ENCODE peak calls at places on chromosome 13, in ten cellular contexts. One of them, this sample, is unnamed.

GRCh38 chr13:30576528-30576927 is 41.2 kb upstream of the USPL1 start:
- DNase-seq in fibroblast of mammary gland: peak; percentile 58
- DNase-seq in stimulated activated CD4-positive, alpha-beta T cell treated with anti-CD3 and anti-CD28 coated beads, Interleukin-12 subunit alpha, Interleukin-12 subunit beta, amount 100 ng/mL, for 4 hours: peak; percentile 5
- DNase-seq in mucosa of descending colon: no peak
- DNase-seq in HS-27A: no peak
- DNase-seq in ELR: peak; percentile 68
- DNase-seq in CD4-positive, CD25-positive, alpha-beta regulatory T cell: peak; percentile 14
- DNase-seq in CMK: no peak
- DNase-seq in ACHN: peak; percentile 62
- DNase-seq in AG20443: no peak
- DNase-seq in this sample: peak; percentile 67

GRCh38 chr13:46905249-46905648 is 8.4 kb upstream of the HTR2A start:
- DNase-seq in stimulated activated CD4-positive, alpha-beta T cell treated with anti-CD3 and anti-CD28 coated beads, Interleukin-12 subunit alpha, Interleukin-12 subunit beta, amount 100 ng/mL, for 4 hours: no peak
- DNase-seq in CMK: no peak
- DNase-seq in AG20443: no peak
- DNase-seq in mucosa of descending colon: no peak
- DNase-seq in HS-27A: no peak
- DNase-seq in ACHN: no peak
- DNase-seq in CD4-positive, CD25-positive, alpha-beta regulatory T cell: no peak
- DNase-seq in ELR: peak; percentile 49
- DNase-seq in fibroblast of mammary gland: peak; percentile 55
- DNase-seq in this sample: no peak

GRCh38 chr13:57123660-57124059 is 17.1 kb upstream of the PRR20A start:
- DNase-seq in stimulated activated CD4-positive, alpha-beta T cell treated with anti-CD3 and anti-CD28 coated beads, Interleukin-12 subunit alpha, Interleukin-12 subunit beta, amount 100 ng/mL, for 4 hours: no peak
- DNase-seq in fibroblast of mammary gland: no peak
- DNase-seq in ACHN: no peak
- DNase-seq in HS-27A: no peak
- DNase-seq in CMK: no peak
- DNase-seq in mucosa of descending colon: no peak
- DNase-seq in ELR: no peak
- DNase-seq in AG20443: no peak
- DNase-seq in CD4-positive, CD25-positive, alpha-beta regulatory T cell: no peak
- DNase-seq in this sample: no peak

GRCh38 chr13:109743706-109744453 is 42.5 kb downstream of the IRS2 start:
- DNase-seq in CMK: no peak
- DNase-seq in ACHN: peak; percentile 55
- DNase-seq in AG20443: peak; percentile 55
- DNase-seq in CD4-positive, CD25-positive, alpha-beta regulatory T cell: no peak
- DNase-seq in mucosa of descending colon: no peak
- DNase-seq in fibroblast of mammary gland: peak; percentile 63
- DNase-seq in ELR: peak; percentile 87
- DNase-seq in stimulated activated CD4-positive, alpha-beta T cell treated with anti-CD3 and anti-CD28 coated beads, Interleukin-12 subunit alpha, Interleukin-12 subunit beta, amount 100 ng/mL, for 4 hours: no peak
- DNase-seq in HS-27A: peak; percentile 5
- DNase-seq in this sample: peak; percentile 70

GRCh38 chr13:66972659-66973058 is 257.5 kb downstream of the PCDH9 start:
- DNase-seq in ELR: no peak
- DNase-seq in CD4-positive, CD25-positive, alpha-beta regulatory T cell: no peak
- DNase-seq in fibroblast of mammary gland: no peak
- DNase-seq in stimulated activated CD4-positive, alpha-beta T cell treated with anti-CD3 and anti-CD28 coated beads, Interleukin-12 subunit alpha, Interleukin-12 subunit beta, amount 100 ng/mL, for 4 hours: no peak
- DNase-seq in HS-27A: no peak
- DNase-seq in ACHN: no peak
- DNase-seq in AG20443: no peak
- DNase-seq in mucosa of descending colon: no peak
- DNase-seq in CMK: no peak
- DNase-seq in this sample: no peak

GRCh38 chr13:29849071-29849541 is 1.3 kb downstream of the UBL3 start:
- DNase-seq in fibroblast of mammary gland: peak; percentile 39
- DNase-seq in HS-27A: no peak
- DNase-seq in ELR: peak; percentile 68
- DNase-seq in AG20443: no peak
- DNase-seq in stimulated activated CD4-positive, alpha-beta T cell treated with anti-CD3 and anti-CD28 coated beads, Interleukin-12 subunit alpha, Interleukin-12 subunit beta, amount 100 ng/mL, for 4 hours: no peak
- DNase-seq in mucosa of descending colon: peak; percentile 43
- DNase-seq in CMK: no peak
- DNase-seq in CD4-positive, CD25-positive, alpha-beta regulatory T cell: peak; percentile 15
- DNase-seq in ACHN: peak; percentile 35
- DNase-seq in this sample: peak; percentile 17

GRCh38 chr13:42110410-42111155 is 62.1 kb downstream of the DGKH start:
- DNase-seq in ELR: peak; percentile 79
- DNase-seq in fibroblast of mammary gland: peak; percentile 84
- DNase-seq in mucosa of descending colon: no peak
- DNase-seq in CD4-positive, CD25-positive, alpha-beta regulatory T cell: peak; percentile 15
- DNase-seq in ACHN: peak; percentile 73
- DNase-seq in AG20443: peak; percentile 56
- DNase-seq in CMK: no peak
- DNase-seq in HS-27A: peak; percentile 51
- DNase-seq in stimulated activated CD4-positive, alpha-beta T cell treated with anti-CD3 and anti-CD28 coated beads, Interleukin-12 subunit alpha, Interleukin-12 subunit beta, amount 100 ng/mL, for 4 hours: peak; percentile 8
- DNase-seq in this sample: no peak

GRCh38 chr13:67635754-67636153 is 405.6 kb upstream of the PCDH9 start:
- DNase-seq in CMK: no peak
- DNase-seq in fibroblast of mammary gland: peak; percentile 50
- DNase-seq in ELR: peak; percentile 38
- DNase-seq in stimulated activated CD4-positive, alpha-beta T cell treated with anti-CD3 and anti-CD28 coated beads, Interleukin-12 subunit alpha, Interleukin-12 subunit beta, amount 100 ng/mL, for 4 hours: no peak
- DNase-seq in ACHN: no peak
- DNase-seq in mucosa of descending colon: no peak
- DNase-seq in HS-27A: no peak
- DNase-seq in CD4-positive, CD25-positive, alpha-beta regulatory T cell: no peak
- DNase-seq in AG20443: no peak
- DNase-seq in this sample: no peak

GRCh38 chr13:34437873-34438272 is 504.2 kb upstream of the NBEA start:
- DNase-seq in stimulated activated CD4-positive, alpha-beta T cell treated with anti-CD3 and anti-CD28 coated beads, Interleukin-12 subunit alpha, Interleukin-12 subunit beta, amount 100 ng/mL, for 4 hours: no peak
- DNase-seq in ELR: no peak
- DNase-seq in mucosa of descending colon: no peak
- DNase-seq in HS-27A: no peak
- DNase-seq in CMK: no peak
- DNase-seq in CD4-positive, CD25-positive, alpha-beta regulatory T cell: no peak
- DNase-seq in AG20443: no peak
- DNase-seq in fibroblast of mammary gland: no peak
- DNase-seq in ACHN: no peak
- DNase-seq in this sample: no peak

GRCh38 chr13:41802684-41803554 is 158.0 kb downstream of the VWA8 start:
- DNase-seq in CMK: no peak
- DNase-seq in ELR: peak; percentile 92
- DNase-seq in mucosa of descending colon: no peak
- DNase-seq in CD4-positive, CD25-positive, alpha-beta regulatory T cell: no peak
- DNase-seq in ACHN: no peak
- DNase-seq in stimulated activated CD4-positive, alpha-beta T cell treated with anti-CD3 and anti-CD28 coated beads, Interleukin-12 subunit alpha, Interleukin-12 subunit beta, amount 100 ng/mL, for 4 hours: peak; percentile 6
- DNase-seq in AG20443: peak; percentile 37
- DNase-seq in HS-27A: no peak
- DNase-seq in fibroblast of mammary gland: peak; percentile 86
- DNase-seq in this sample: no peak

GRCh38 chr13:108780706-108781105 is 151.3 kb downstream of the MYO16 start:
- DNase-seq in HS-27A: no peak
- DNase-seq in ELR: no peak
- DNase-seq in stimulated activated CD4-positive, alpha-beta T cell treated with anti-CD3 and anti-CD28 coated beads, Interleukin-12 subunit alpha, Interleukin-12 subunit beta, amount 100 ng/mL, for 4 hours: no peak
- DNase-seq in CD4-positive, CD25-positive, alpha-beta regulatory T cell: no peak
- DNase-seq in ACHN: no peak
- DNase-seq in CMK: no peak
- DNase-seq in mucosa of descending colon: no peak
- DNase-seq in AG20443: no peak
- DNase-seq in fibroblast of mammary gland: no peak
- DNase-seq in this sample: no peak

GRCh38 chr13:98223741-98224140 is 46.7 kb upstream of the RNF113B start:
- DNase-seq in ACHN: no peak
- DNase-seq in stimulated activated CD4-positive, alpha-beta T cell treated with anti-CD3 and anti-CD28 coated beads, Interleukin-12 subunit alpha, Interleukin-12 subunit beta, amount 100 ng/mL, for 4 hours: no peak
- DNase-seq in HS-27A: no peak
- DNase-seq in fibroblast of mammary gland: no peak
- DNase-seq in AG20443: no peak
- DNase-seq in mucosa of descending colon: no peak
- DNase-seq in CMK: no peak
- DNase-seq in CD4-positive, CD25-positive, alpha-beta regulatory T cell: no peak
- DNase-seq in ELR: no peak
- DNase-seq in this sample: no peak

GRCh38 chr13:28316841-28317240 is 178.1 kb downstream of the FLT1 start:
- DNase-seq in CMK: no peak
- DNase-seq in fibroblast of mammary gland: no peak
- DNase-seq in ELR: no peak
- DNase-seq in mucosa of descending colon: no peak
- DNase-seq in CD4-positive, CD25-positive, alpha-beta regulatory T cell: no peak
- DNase-seq in stimulated activated CD4-positive, alpha-beta T cell treated with anti-CD3 and anti-CD28 coated beads, Interleukin-12 subunit alpha, Interleukin-12 subunit beta, amount 100 ng/mL, for 4 hours: no peak
- DNase-seq in ACHN: no peak
- DNase-seq in HS-27A: no peak
- DNase-seq in AG20443: no peak
- DNase-seq in this sample: no peak

GRCh38 chr13:77548594-77548993 is 13.1 kb downstream of the SCEL start:
- DNase-seq in HS-27A: no peak
- DNase-seq in AG20443: no peak
- DNase-seq in CMK: no peak
- DNase-seq in ELR: no peak
- DNase-seq in CD4-positive, CD25-positive, alpha-beta regulatory T cell: no peak
- DNase-seq in ACHN: no peak
- DNase-seq in stimulated activated CD4-positive, alpha-beta T cell treated with anti-CD3 and anti-CD28 coated beads, Interleukin-12 subunit alpha, Interleukin-12 subunit beta, amount 100 ng/mL, for 4 hours: no peak
- DNase-seq in fibroblast of mammary gland: no peak
- DNase-seq in mucosa of descending colon: no peak
- DNase-seq in this sample: no peak

GRCh38 chr13:76882431-76882830 is 3.8 kb downstream of the KCTD12 start:
- DNase-seq in CD4-positive, CD25-positive, alpha-beta regulatory T cell: no peak
- DNase-seq in AG20443: peak; percentile 43
- DNase-seq in ACHN: no peak
- DNase-seq in CMK: no peak
- DNase-seq in fibroblast of mammary gland: peak; percentile 87
- DNase-seq in mucosa of descending colon: no peak
- DNase-seq in HS-27A: no peak
- DNase-seq in ELR: no peak
- DNase-seq in stimulated activated CD4-positive, alpha-beta T cell treated with anti-CD3 and anti-CD28 coated beads, Interleukin-12 subunit alpha, Interleukin-12 subunit beta, amount 100 ng/mL, for 4 hours: no peak
- DNase-seq in this sample: no peak

GRCh38 chr13:50375792-50376191 is 360.5 kb downstream of the KCNRG start:
- DNase-seq in AG20443: peak; percentile 73
- DNase-seq in CD4-positive, CD25-positive, alpha-beta regulatory T cell: no peak
- DNase-seq in CMK: no peak
- DNase-seq in HS-27A: peak; percentile 20
- DNase-seq in ELR: peak; percentile 58
- DNase-seq in mucosa of descending colon: no peak
- DNase-seq in fibroblast of mammary gland: peak; percentile 60
- DNase-seq in ACHN: peak; percentile 76
- DNase-seq in stimulated activated CD4-positive, alpha-beta T cell treated with anti-CD3 and anti-CD28 coated beads, Interleukin-12 subunit alpha, Interleukin-12 subunit beta, amount 100 ng/mL, for 4 hours: no peak
- DNase-seq in this sample: no peak

GRCh38 chr13:30862707-30863106 is 43.4 kb upstream of the MEDAG start:
- DNase-seq in ACHN: no peak
- DNase-seq in HS-27A: no peak
- DNase-seq in ELR: no peak
- DNase-seq in fibroblast of mammary gland: no peak
- DNase-seq in stimulated activated CD4-positive, alpha-beta T cell treated with anti-CD3 and anti-CD28 coated beads, Interleukin-12 subunit alpha, Interleukin-12 subunit beta, amount 100 ng/mL, for 4 hours: no peak
- DNase-seq in CMK: no peak
- DNase-seq in mucosa of descending colon: peak; percentile 38
- DNase-seq in AG20443: no peak
- DNase-seq in CD4-positive, CD25-positive, alpha-beta regulatory T cell: no peak
- DNase-seq in this sample: no peak

GRCh38 chr13:30805132-30805537 is 69.8 kb downstream of the ALOX5AP start:
- DNase-seq in HS-27A: no peak
- DNase-seq in AG20443: no peak
- DNase-seq in fibroblast of mammary gland: no peak
- DNase-seq in ELR: no peak
- DNase-seq in CD4-positive, CD25-positive, alpha-beta regulatory T cell: no peak
- DNase-seq in CMK: no peak
- DNase-seq in mucosa of descending colon: no peak
- DNase-seq in ACHN: no peak
- DNase-seq in stimulated activated CD4-positive, alpha-beta T cell treated with anti-CD3 and anti-CD28 coated beads, Interleukin-12 subunit alpha, Interleukin-12 subunit beta, amount 100 ng/mL, for 4 hours: no peak
- DNase-seq in this sample: no peak

GRCh38 chr13:21256351-21256761 is 79.9 kb downstream of the MRPL57 start:
- DNase-seq in HS-27A: no peak
- DNase-seq in CMK: no peak
- DNase-seq in mucosa of descending colon: no peak
- DNase-seq in stimulated activated CD4-positive, alpha-beta T cell treated with anti-CD3 and anti-CD28 coated beads, Interleukin-12 subunit alpha, Interleukin-12 subunit beta, amount 100 ng/mL, for 4 hours: no peak
- DNase-seq in CD4-positive, CD25-positive, alpha-beta regulatory T cell: no peak
- DNase-seq in fibroblast of mammary gland: no peak
- DNase-seq in ACHN: no peak
- DNase-seq in ELR: no peak
- DNase-seq in AG20443: no peak
- DNase-seq in this sample: no peak

GRCh38 chr13:43397110-43397509 is 373.7 kb downstream of the DNAJC15 start:
- DNase-seq in HS-27A: no peak
- DNase-seq in fibroblast of mammary gland: peak; percentile 85
- DNase-seq in ACHN: no peak
- DNase-seq in CMK: no peak
- DNase-seq in ELR: peak; percentile 7
- DNase-seq in mucosa of descending colon: no peak
- DNase-seq in AG20443: peak; percentile 49
- DNase-seq in stimulated activated CD4-positive, alpha-beta T cell treated with anti-CD3 and anti-CD28 coated beads, Interleukin-12 subunit alpha, Interleukin-12 subunit beta, amount 100 ng/mL, for 4 hours: no peak
- DNase-seq in CD4-positive, CD25-positive, alpha-beta regulatory T cell: no peak
- DNase-seq in this sample: no peak

GRCh38 chr13:71327266-71327665 is 539.7 kb downstream of the DACH1 start:
- DNase-seq in CD4-positive, CD25-positive, alpha-beta regulatory T cell: no peak
- DNase-seq in HS-27A: no peak
- DNase-seq in AG20443: no peak
- DNase-seq in ACHN: no peak
- DNase-seq in ELR: no peak
- DNase-seq in CMK: no peak
- DNase-seq in mucosa of descending colon: no peak
- DNase-seq in stimulated activated CD4-positive, alpha-beta T cell treated with anti-CD3 and anti-CD28 coated beads, Interleukin-12 subunit alpha, Interleukin-12 subunit beta, amount 100 ng/mL, for 4 hours: no peak
- DNase-seq in fibroblast of mammary gland: no peak
- DNase-seq in this sample: no peak

GRCh38 chr13:98147521-98147920 is 4.6 kb downstream of the FARP1 start:
- DNase-seq in AG20443: no peak
- DNase-seq in ELR: peak; percentile 35
- DNase-seq in CD4-positive, CD25-positive, alpha-beta regulatory T cell: no peak
- DNase-seq in HS-27A: no peak
- DNase-seq in mucosa of descending colon: no peak
- DNase-seq in CMK: no peak
- DNase-seq in ACHN: peak; percentile 23
- DNase-seq in fibroblast of mammary gland: no peak
- DNase-seq in stimulated activated CD4-positive, alpha-beta T cell treated with anti-CD3 and anti-CD28 coated beads, Interleukin-12 subunit alpha, Interleukin-12 subunit beta, amount 100 ng/mL, for 4 hours: no peak
- DNase-seq in this sample: no peak

GRCh38 chr13:21012841-21013681 is 48.3 kb downstream of the LATS2 start:
- DNase-seq in fibroblast of mammary gland: no peak
- DNase-seq in mucosa of descending colon: no peak
- DNase-seq in HS-27A: no peak
- DNase-seq in AG20443: no peak
- DNase-seq in ELR: no peak
- DNase-seq in CMK: no peak
- DNase-seq in ACHN: no peak
- DNase-seq in stimulated activated CD4-positive, alpha-beta T cell treated with anti-CD3 and anti-CD28 coated beads, Interleukin-12 subunit alpha, Interleukin-12 subunit beta, amount 100 ng/mL, for 4 hours: no peak
- DNase-seq in CD4-positive, CD25-positive, alpha-beta regulatory T cell: no peak
- DNase-seq in this sample: no peak

GRCh38 chr13:45333973-45334922 is 6.7 kb downstream of the TPT1 start:
- DNase-seq in CD4-positive, CD25-positive, alpha-beta regulatory T cell: peak; percentile 30
- DNase-seq in stimulated activated CD4-positive, alpha-beta T cell treated with anti-CD3 and anti-CD28 coated beads, Interleukin-12 subunit alpha, Interleukin-12 subunit beta, amount 100 ng/mL, for 4 hours: no peak
- DNase-seq in ELR: peak; percentile 63
- DNase-seq in HS-27A: no peak
- DNase-seq in CMK: peak; percentile 41
- DNase-seq in mucosa of descending colon: no peak
- DNase-seq in fibroblast of mammary gland: peak; percentile 62
- DNase-seq in AG20443: no peak
- DNase-seq in ACHN: no peak
- DNase-seq in this sample: peak; percentile 33

GRCh38 chr13:62300021-62300420 is 884.4 kb upstream of the PCDH20 start:
- DNase-seq in AG20443: no peak
- DNase-seq in CD4-positive, CD25-positive, alpha-beta regulatory T cell: no peak
- DNase-seq in fibroblast of mammary gland: no peak
- DNase-seq in CMK: no peak
- DNase-seq in ACHN: no peak
- DNase-seq in mucosa of descending colon: no peak
- DNase-seq in ELR: no peak
- DNase-seq in stimulated activated CD4-positive, alpha-beta T cell treated with anti-CD3 and anti-CD28 coated beads, Interleukin-12 subunit alpha, Interleukin-12 subunit beta, amount 100 ng/mL, for 4 hours: no peak
- DNase-seq in HS-27A: no peak
- DNase-seq in this sample: no peak

GRCh38 chr13:24032252-24032651 is 128.3 kb upstream of the SPATA13 start:
- DNase-seq in stimulated activated CD4-positive, alpha-beta T cell treated with anti-CD3 and anti-CD28 coated beads, Interleukin-12 subunit alpha, Interleukin-12 subunit beta, amount 100 ng/mL, for 4 hours: no peak
- DNase-seq in ELR: no peak
- DNase-seq in mucosa of descending colon: no peak
- DNase-seq in AG20443: peak; percentile 52
- DNase-seq in fibroblast of mammary gland: peak; percentile 86
- DNase-seq in CMK: no peak
- DNase-seq in CD4-positive, CD25-positive, alpha-beta regulatory T cell: no peak
- DNase-seq in ACHN: no peak
- DNase-seq in HS-27A: no peak
- DNase-seq in this sample: no peak

GRCh38 chr13:41960195-41960699 is 662 bp downstream of the VWA8 start:
- DNase-seq in CD4-positive, CD25-positive, alpha-beta regulatory T cell: no peak
- DNase-seq in CMK: no peak
- DNase-seq in HS-27A: peak; percentile 14
- DNase-seq in stimulated activated CD4-positive, alpha-beta T cell treated with anti-CD3 and anti-CD28 coated beads, Interleukin-12 subunit alpha, Interleukin-12 subunit beta, amount 100 ng/mL, for 4 hours: no peak
- DNase-seq in mucosa of descending colon: no peak
- DNase-seq in AG20443: peak; percentile 51
- DNase-seq in fibroblast of mammary gland: peak; percentile 53
- DNase-seq in ACHN: peak; percentile 32
- DNase-seq in ELR: peak; percentile 69
- DNase-seq in this sample: no peak

GRCh38 chr13:113448885-113449692 is 4.2 kb downstream of the ADPRHL1 start:
- DNase-seq in CMK: peak; percentile 96
- DNase-seq in AG20443: peak; percentile 79
- DNase-seq in ACHN: no peak
- DNase-seq in mucosa of descending colon: peak; percentile 87
- DNase-seq in stimulated activated CD4-positive, alpha-beta T cell treated with anti-CD3 and anti-CD28 coated beads, Interleukin-12 subunit alpha, Interleukin-12 subunit beta, amount 100 ng/mL, for 4 hours: no peak
- DNase-seq in CD4-positive, CD25-positive, alpha-beta regulatory T cell: peak; percentile 7
- DNase-seq in ELR: no peak
- DNase-seq in HS-27A: no peak
- DNase-seq in fibroblast of mammary gland: peak; percentile 93
- DNase-seq in this sample: no peak

This sample was measured in T-helper 2 cell.